ENCODE peak calls at places on chromosome X, in seven cellular contexts. M is esophagus muscularis mucosa, G is cardiac muscle cell, N is HCT116, F is body of pancreas, D is A549, Z is pancreas. W is an unnamed sample.
A peak's percentile ranks its signal among the peaks of the same experiment; 100 is the strongest.

GRCh38 chrX:106263817-106264216 is 95.7 kb downstream of the PWWP3B start:
- DNase-seq in M (no peak), G (no peak), N (no peak), F (no peak), D (no peak), Z (no peak), W (no peak)

GRCh38 chrX:153772608-153773217 is 8.1 kb upstream of the SRPK3 start:
- DNase-seq in M (no peak), G (no peak), N (no peak), F (no peak), D (no peak), Z (no peak), W (no peak)

GRCh38 chrX:41276661-41277506 is 57.1 kb upstream of the DDX3X start:
- DNase-seq in M (no peak), G (no peak), N (no peak), F (no peak), D (no peak), Z (no peak), W (no peak)

GRCh38 chrX:152861826-152862225 is 31.0 kb downstream of the NSDHL start:
- DNase-seq in M (no peak), G (no peak), N (no peak), F (no peak), D (no peak), Z (no peak), W (no peak)

GRCh38 chrX:329291-329910 is 10.8 kb upstream of the GTPBP6 start:
- DNase-seq in M (no peak), G (no peak), N (no peak), F (no peak), D (no peak), Z (no peak), W (no peak)

GRCh38 chrX:100829730-100830129 is 9.5 kb downstream of the CSTF2 start:
- DNase-seq in M (no peak), G (no peak), N (no peak), F (no peak), D (no peak), Z (no peak), W (no peak)

GRCh38 chrX:27380163-27380845 is 82.8 kb downstream of the PPP4R3C start:
- DNase-seq in M (no peak), G (no peak), N (no peak), F (no peak), D (no peak), Z (no peak), W (no peak)

GRCh38 chrX:2371026-2371778 is 129.6 kb downstream of the DHRSX start:
- DNase-seq in M (no peak), G (peak; percentile 60), N (no peak), F (no peak), D (no peak), Z (no peak), W (no peak)

GRCh38 chrX:125152011-125152410 is 167.7 kb upstream of the TEX13C start:
- DNase-seq in M (no peak), G (no peak), N (no peak), F (no peak), D (no peak), Z (no peak), W (no peak)

GRCh38 chrX:132114607-132115006 is 13.2 kb downstream of the FRMD7 start:
- DNase-seq in M (no peak), G (no peak), N (no peak), F (no peak), D (no peak), Z (no peak), W (no peak)

GRCh38 chrX:150240643-150240970 is 122.5 kb upstream of the MAMLD1 start:
- DNase-seq in M (no peak), G (no peak), N (no peak), F (no peak), D (no peak), Z (no peak), W (no peak)

GRCh38 chrX:139094671-139095592 is 383.4 kb upstream of the FGF13 start:
- DNase-seq in M (no peak), G (no peak), N (no peak), F (no peak), D (no peak), Z (no peak), W (no peak)

GRCh38 chrX:125306335-125306866 is 13.3 kb upstream of the TEX13C start:
- DNase-seq in M (no peak), G (no peak), N (no peak), F (no peak), D (no peak), Z (no peak), W (no peak)

GRCh38 chrX:68556036-68556435 is 57.2 kb downstream of the YIPF6 start:
- DNase-seq in M (no peak), G (no peak), N (no peak), F (no peak), D (no peak), Z (no peak), W (no peak)

GRCh38 chrX:78124304-78124703 is 15.1 kb downstream of the TAF9B start:
- DNase-seq in M (no peak), G (no peak), N (no peak), F (no peak), D (no peak), Z (no peak), W (no peak)

GRCh38 chrX:134999469-134999868 is 8.7 kb downstream of the SMIM10 start:
- DNase-seq in M (no peak), G (peak; percentile 25), N (peak; percentile 51), F (no peak), D (peak; percentile 22), Z (no peak), W (no peak)

GRCh38 chrX:53587795-53588194 is 98.7 kb downstream of the HUWE1 start:
- DNase-seq in M (no peak), G (no peak), N (no peak), F (no peak), D (no peak), Z (no peak), W (no peak)

GRCh38 chrX:30141966-30142365 is 73.4 kb upstream of the MAGEB2 start:
- DNase-seq in M (no peak), G (peak; percentile 81), N (peak; percentile 43), F (no peak), D (peak; percentile 3), Z (no peak), W (no peak)

GRCh38 chrX:123424546-123424945 is 240.5 kb downstream of the GRIA3 start:
- DNase-seq in M (no peak), G (no peak), N (no peak), F (no peak), D (no peak), Z (no peak), W (no peak)

GRCh38 chrX:22690116-22690515 is 309.6 kb upstream of the DDX53 start:
- DNase-seq in M (no peak), G (peak; percentile 53), N (no peak), F (no peak), D (no peak), Z (no peak), W (no peak)

GRCh38 chrX:84046403-84046984 is 141.5 kb downstream of the RPS6KA6 start:
- DNase-seq in M (no peak), G (peak; percentile 25), N (no peak), F (peak; percentile 23), D (peak; percentile 1), Z (no peak), W (no peak)

GRCh38 chrX:129193357-129193756 is 329.9 kb downstream of the SMARCA1 start:
- DNase-seq in M (no peak), G (no peak), N (no peak), F (peak; percentile 15), D (no peak), Z (no peak), W (no peak)

GRCh38 chrX:109373468-109373867 is 108.4 kb downstream of the GUCY2F start:
- DNase-seq in M (no peak), G (no peak), N (no peak), F (no peak), D (no peak), Z (no peak), W (no peak)
- H3K27ac ChIP-seq in M (no peak overlapping the region), G (no peak overlapping the region), N (no peak overlapping the region), F (no peak overlapping the region), D (no peak overlapping the region), Z (no peak overlapping the region), W (no peak overlapping the region)

DNA sequence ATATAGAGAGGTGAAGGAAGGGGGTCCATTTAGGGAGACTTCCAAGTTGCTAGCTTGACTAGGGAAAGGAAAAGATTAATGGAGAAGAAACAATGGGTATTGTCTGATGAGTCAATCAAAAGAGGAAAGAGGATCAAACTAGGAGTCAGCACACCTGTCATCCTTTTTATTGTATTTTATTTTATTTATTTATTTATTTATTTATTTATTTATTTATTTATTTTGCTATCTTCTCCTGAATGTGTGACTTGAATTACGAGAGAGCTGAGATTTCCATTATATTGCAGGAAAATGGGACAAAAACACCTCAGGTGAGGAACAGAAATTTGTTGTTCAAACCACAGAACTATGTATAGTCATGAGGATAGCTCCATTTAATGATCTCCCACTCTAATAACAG is 58.9 kb downstream of the NUDT11 start:
- DNase-seq in M (no peak), G (no peak), N (no peak), F (no peak), D (no peak), Z (no peak), W (no peak)
- H3K4me1 ChIP-seq in M (no peaks in the 10 kb centered on the region), G (no peaks in the 10 kb centered on the region), N (no peaks in the 10 kb centered on the region), F (no peaks in the 10 kb centered on the region), D (no peaks in the 10 kb centered on the region), Z (no peaks in the 10 kb centered on the region), W (no peaks in the 10 kb centered on the region)

GRCh38 chrX:6777211-6778002 is 242.5 kb upstream of the VCX3A start:
- DNase-seq in M (no peak), G (no peak), N (no peak), F (no peak), D (no peak), Z (no peak), W (no peak)
- H3K27ac ChIP-seq in M (no peak overlapping the region), G (no peak overlapping the region), N (no peak overlapping the region), F (no peak overlapping the region), D (no peak overlapping the region), Z (no peak overlapping the region), W (no peak overlapping the region)

GRCh38 chrX:130467936-130468335 is 66.1 kb downstream of the RBMX2 start:
- DNase-seq in M (no peak), G (no peak), N (no peak), F (no peak), D (no peak), Z (no peak), W (no peak)
- H3K4me1 ChIP-seq in M (no peaks in the 10 kb centered on the region), G (no peaks in the 10 kb centered on the region), N (no peaks in the 10 kb centered on the region), F (no peaks in the 10 kb centered on the region), D (no peaks in the 10 kb centered on the region), Z (no peaks in the 10 kb centered on the region), W (no peaks in the 10 kb centered on the region)

GRCh38 chrX:55452825-55453124 is 848 bp downstream of the MAGEH1 start:
- DNase-seq in M (no peak), G (no peak), N (no peak), F (no peak), D (no peak), Z (no peak), W (no peak)
- H3K27ac ChIP-seq in M (peak overlapping the region; percentile 89), G (no peak overlapping the region), N (no peak overlapping the region), F (no peak overlapping the region), D (no peak overlapping the region), Z (no peak overlapping the region), W (peak overlapping the region; percentile 82)

GRCh38 chrX:14026121-14026520 is 3.6 kb downstream of the GEMIN8 start:
- DNase-seq in M (no peak), G (no peak), N (no peak), F (no peak), D (no peak), Z (no peak), W (no peak)
- H3K4me1 ChIP-seq in M (peaks cover 23% of the 10 kb centered on the region), G (no peaks in the 10 kb centered on the region), N (peaks cover 16% of the 10 kb centered on the region), F (peaks cover 21% of the 10 kb centered on the region), D (peaks cover 25% of the 10 kb centered on the region), Z (peaks cover 13% of the 10 kb centered on the region), W (peaks cover 24% of the 10 kb centered on the region)

DNA sequence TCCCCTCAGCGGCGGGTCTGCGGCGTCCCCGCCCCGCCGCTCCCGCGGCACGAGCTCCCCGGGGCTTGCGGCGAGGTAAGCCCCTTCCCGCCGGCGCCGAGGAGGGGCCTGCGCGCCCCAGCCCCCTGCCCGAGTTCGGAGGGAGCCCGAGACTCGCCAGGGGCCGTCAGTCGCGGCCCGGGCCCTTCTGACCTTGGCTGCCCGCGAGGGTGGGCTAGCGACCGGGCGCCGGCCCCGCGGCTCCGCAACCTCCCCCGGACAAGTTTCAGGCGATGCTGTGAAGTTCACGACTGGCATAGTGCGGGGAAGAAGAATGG is 554 bp downstream of the CDKL5 start:
- DNase-seq in M (no peak), G (peak; percentile 30), N (no peak), F (no peak), D (no peak), Z (peak; percentile 65), W (no peak)
- H3K27ac ChIP-seq in M (peak overlapping the region; percentile 76), G (peak overlapping the region; percentile 83), N (no peak overlapping the region), F (peak overlapping the region; percentile 84), D (peak overlapping the region; percentile 98), Z (peak overlapping the region; percentile 77), W (peak overlapping the region; percentile 83)

W was measured in lower lobe of right lung.